ENCODE peak calls at places on chromosomes 4 and X, in five cellular contexts. M is stimulated activated CD8-positive, alpha-beta memory T cell treated with anti-CD3 and anti-CD28 coated beads, Interleukin-2, amount 100 ng/mL, for 1 hour; C is activated T-helper 1 cell treated with Interleukin-2 at 50 U/mL for 16 hours; U is NCI-H2171 treated with DMSO at 0.1 percent for 48 hours; T is stimulated activated CD4-positive, alpha-beta T cell treated with anti-CD3 and anti-CD28 coated beads, Interleukin-4, amount 100 ng/mL, for 48 hours. K is an unnamed sample.

GRCh38 chr4:89024051-89024675 is 32.8 kb downstream of the FAM13A start:
- DNase-seq in C (no peak), T (peak), M (peak), U (peak), K (peak)

GRCh38 chrX:15930585-15930984 is 76.0 kb upstream of the AP1S2 start:
- DNase-seq in U (peak), C (no peak), T (no peak), M (no peak), K (peak)

GRCh38 chr4:144954224-144954623 is 143.8 kb downstream of the ANAPC10 start:
- DNase-seq in C (no peak), M (no peak), U (no peak), T (no peak), K (no peak)

GRCh38 chr4:116925900-116926457 is 159.4 kb downstream of the TRAM1L1 start:
- DNase-seq in U (no peak), T (no peak), M (no peak), C (no peak), K (no peak)

GRCh38 chrX:68724531-68725020 is 77.1 kb downstream of the STARD8 start:
- DNase-seq in C (no peak), M (no peak), U (no peak), T (no peak), K (no peak)

GRCh38 chr4:164802301-164802700 is 48.4 kb downstream of the SMIM31 start:
- DNase-seq in M (no peak), T (no peak), U (no peak), C (no peak), K (no peak)

GRCh38 chrX:153829549-153829798 is 870 bp downstream of the PDZD4 start:
- DNase-seq in C (no peak), T (no peak), U (no peak), M (no peak), K (no peak)

GRCh38 chr4:15682790-15683495 is 1.3 kb downstream of the FAM200B start:
- DNase-seq in C (no peak), T (no peak), M (no peak), U (no peak), K (no peak)

GRCh38 chr4:108193891-108194672 is 25.4 kb upstream of the LEF1 start:
- DNase-seq in T (no peak), C (no peak), U (no peak), M (no peak), K (no peak)

GRCh38 chrX:34810364-34810763 is 132.2 kb upstream of the FAM47B start:
- DNase-seq in C (no peak), U (no peak), T (no peak), M (no peak), K (no peak)

GRCh38 chr4:72022553-72022952 is 9.2 kb upstream of the NPFFR2 start:
- DNase-seq in T (no peak), U (no peak), C (no peak), M (no peak), K (no peak)

GRCh38 chr4:131459430-131460101 is 1689.5 kb upstream of the PCDH10 start:
- DNase-seq in T (no peak), M (no peak), U (peak), C (no peak), K (no peak)

GRCh38 chr4:185839204-185839712 is 27.3 kb upstream of the SORBS2 start:
- DNase-seq in C (no peak), M (no peak), T (no peak), U (no peak), K (no peak)

GRCh38 chrX:10929747-10930146 is 181.4 kb upstream of the HCCS start:
- DNase-seq in T (no peak), M (no peak), C (no peak), U (no peak), K (no peak)

GRCh38 chr4:33625762-33626161 is 2618.6 kb downstream of the ARAP2 start:
- DNase-seq in M (no peak), T (no peak), U (no peak), C (no peak), K (no peak)

GRCh38 chr4:118177121-118177520 is 142.8 kb downstream of the NDST3 start:
- DNase-seq in U (no peak), C (no peak), T (no peak), M (no peak), K (no peak)

GRCh38 chr4:186204611-186205144 is 13.3 kb downstream of the CYP4V2 start:
- DNase-seq in T (no peak), U (no peak), M (no peak), C (no peak), K (no peak)

GRCh38 chr4:140090215-140090731 is 63.7 kb downstream of the MAML3 start:
- DNase-seq in T (no peak), M (no peak), U (no peak), C (no peak), K (no peak)

GRCh38 chrX:53316860-53317237 is 35.5 kb upstream of the IQSEC2 start:
- DNase-seq in M (no peak), C (no peak), T (no peak), U (no peak), K (no peak)

GRCh38 chr4:138681000-138681604 is 334.5 kb upstream of the NOCT start:
- DNase-seq in T (peak), U (peak), C (peak), M (peak), K (peak)

GRCh38 chrX:40168183-40169015 is 70.6 kb upstream of the BCOR start:
- DNase-seq in C (no peak), T (no peak), M (no peak), U (no peak), K (no peak)

GRCh38 chr4:72208421-72209075 is 176.7 kb downstream of the NPFFR2 start:
- DNase-seq in M (no peak), C (no peak), U (no peak), T (no peak), K (no peak)

GRCh38 chr4:82479562-82479961 is 49.2 kb downstream of the ENOPH1 start:
- DNase-seq in M (no peak), T (no peak), U (no peak), C (no peak), K (no peak)

GRCh38 chrX:1686642-1687041 is 71.8 kb downstream of the ASMT start:
- DNase-seq in U (no peak), M (no peak), T (no peak), C (no peak), K (no peak)

GRCh38 chrX:68894142-68894512 is 65.3 kb downstream of the EFNB1 start:
- DNase-seq in C (no peak), M (no peak), U (no peak), T (no peak), K (no peak)